ENCODE peak calls at places on chromosomes 16 and 17, in nine cellular contexts. K, M, D, V, E, F, Z, A and I are unnamed samples.

GRCh38 chr17:13749566-13750235 is 148.0 kb upstream of the HS3ST3A1 start:
- DNase-seq in F (no peak), M (no peak), V (no peak), Z (no peak), A (no peak), E (no peak), K (no peak), D (no peak), I (no peak)

GRCh38 chr16:27920391-27920891 is 143.1 kb downstream of the GSG1L start:
- DNase-seq in F (peak), K (no peak), D (no peak), Z (peak), M (peak), A (no peak), V (no peak), E (no peak), I (peak)

GRCh38 chr16:77336637-77337036 is 98.2 kb downstream of the ADAMTS18 start:
- DNase-seq in K (no peak), A (no peak), E (no peak), D (no peak), M (no peak), V (no peak), Z (no peak), F (no peak), I (no peak)

GRCh38 chr16:31215287-31216115 is 1.4 kb downstream of the PYDC1 start:
- DNase-seq in D (peak), V (no peak), M (peak), E (peak), F (peak), Z (no peak), A (no peak), K (no peak), I (peak)

GRCh38 chr17:38591759-38592241 is 14.0 kb downstream of the SRCIN1 start:
- DNase-seq in D (no peak), E (no peak), Z (no peak), K (peak), V (no peak), F (no peak), A (no peak), M (no peak), I (no peak)

GRCh38 chr17:62704381-62704971 is 77.0 kb downstream of the MRC2 start:
- DNase-seq in A (no peak), D (peak), K (no peak), M (no peak), V (no peak), E (peak), Z (no peak), F (no peak), I (no peak)

GRCh38 chr17:1597861-1598342 is 30.7 kb downstream of the SLC43A2 start:
- DNase-seq in M (peak), D (no peak), E (peak), K (no peak), Z (no peak), F (no peak), V (no peak), A (no peak), I (no peak)

GRCh38 chr17:41382396-41382795 is 290 bp upstream of the KRT34 start:
- DNase-seq in V (peak), A (no peak), E (no peak), K (no peak), F (no peak), M (no peak), Z (no peak), D (no peak), I (no peak)

GRCh38 chr17:73354423-73355284 is 42.9 kb upstream of the CDC42EP4 start:
- DNase-seq in F (no peak), K (no peak), D (no peak), M (no peak), V (no peak), Z (no peak), A (no peak), E (no peak), I (no peak)

GRCh38 chr16:9446471-9447194 is 355.2 kb downstream of the HAPSTR1 start:
- DNase-seq in E (no peak), K (no peak), Z (no peak), F (no peak), D (no peak), A (no peak), M (no peak), V (no peak), I (no peak)

GRCh38 chr17:78820122-78820792 is 20.4 kb downstream of the USP36 start:
- DNase-seq in F (no peak), V (no peak), M (no peak), Z (no peak), K (no peak), D (no peak), A (no peak), E (no peak), I (no peak)

GRCh38 chr16:27839419-27839818 is 224.1 kb downstream of the GSG1L start:
- DNase-seq in E (no peak), A (no peak), V (peak), D (no peak), M (no peak), Z (no peak), F (no peak), K (no peak), I (no peak)

GRCh38 chr16:8496364-8496763 is 93.9 kb downstream of the TMEM114 start:
- DNase-seq in Z (no peak), F (no peak), K (no peak), E (no peak), D (no peak), V (no peak), A (no peak), M (no peak), I (no peak)

GRCh38 chr17:48816774-48817590 is at the start of gene TTLL6:
- DNase-seq in M (peak), E (peak), Z (peak), D (peak), K (no peak), F (peak), A (peak), V (no peak), I (peak)

GRCh38 chr16:59633996-59634579 is 900.0 kb upstream of the GOT2 start:
- DNase-seq in E (no peak), V (no peak), K (no peak), D (no peak), F (no peak), A (no peak), Z (no peak), M (no peak), I (no peak)

GRCh38 chr17:394718-395095 is 42.1 kb upstream of the RPH3AL start:
- DNase-seq in K (no peak), A (no peak), F (no peak), E (no peak), Z (no peak), V (no peak), D (no peak), M (no peak), I (no peak)

GRCh38 chr16:82181456-82182185 is 11.6 kb upstream of the MPHOSPH6 start:
- DNase-seq in F (no peak), K (no peak), Z (no peak), M (no peak), V (no peak), E (no peak), D (no peak), A (no peak), I (no peak)

GRCh38 chr16:11535494-11535893 is 51.2 kb downstream of the LITAF start:
- DNase-seq in A (no peak), F (no peak), M (no peak), Z (no peak), D (no peak), V (no peak), E (no peak), K (no peak), I (no peak)

GRCh38 chr17:79171152-79171551 is 96.5 kb downstream of the ENGASE start:
- DNase-seq in M (no peak), D (no peak), V (no peak), Z (no peak), A (no peak), F (no peak), K (no peak), E (no peak), I (peak)

GRCh38 chr17:75009139-75009724 is 3.2 kb upstream of the MRPL58 start:
- DNase-seq in Z (no peak), K (no peak), F (no peak), D (no peak), A (no peak), M (no peak), E (no peak), V (no peak), I (no peak)

GRCh38 chr17:31535581-31535981 is 144.1 kb downstream of the RAB11FIP4 start:
- DNase-seq in M (no peak), E (no peak), A (no peak), K (peak), V (no peak), D (no peak), F (no peak), Z (no peak), I (no peak)